ENCODE peak calls at places on chromosomes 12 and 14, in four cellular contexts. One of them, this sample, is unnamed.

GRCh38 chr14:92670177-92670576 is 78.2 kb downstream of the LGMN start:
- DNase-seq in A549: no peak
- DNase-seq in GM12878: no peak
- DNase-seq in IMR-90: peak; percentile 86
- DNase-seq in this sample: no peak

GRCh38 chr12:103780093-103780440 is 61.0 kb downstream of the NT5DC3 start:
- DNase-seq in A549: no peak
- DNase-seq in GM12878: no peak
- DNase-seq in IMR-90: peak; percentile 46
- DNase-seq in this sample: no peak

GRCh38 chr14:101472518-101472849 is 88.8 kb upstream of the DIO3 start:
- DNase-seq in A549: no peak
- DNase-seq in GM12878: no peak
- DNase-seq in IMR-90: no peak
- DNase-seq in this sample: no peak

GRCh38 chr12:4900327-4900726 is 9.4 kb upstream of the KCNA1 start:
- DNase-seq in A549: no peak
- DNase-seq in GM12878: no peak
- DNase-seq in IMR-90: peak; percentile 27
- DNase-seq in this sample: no peak

GRCh38 chr14:99731536-99732435 is 47.7 kb downstream of the CYP46A1 start:
- DNase-seq in A549: no peak
- DNase-seq in GM12878: no peak
- DNase-seq in IMR-90: no peak
- DNase-seq in this sample: no peak

GRCh38 chr14:104743461-104744380 is 9.2 kb upstream of the SIVA1 start:
- DNase-seq in A549: no peak
- DNase-seq in GM12878: no peak
- DNase-seq in IMR-90: peak; percentile 78
- DNase-seq in this sample: no peak

GRCh38 chr14:30874120-30874998 is at the start of gene COCH:
- DNase-seq in A549: peak; percentile 74
- DNase-seq in GM12878: no peak
- DNase-seq in IMR-90: no peak
- DNase-seq in this sample: peak; percentile 80

GRCh38 chr12:96140110-96140509 is 54.1 kb upstream of the ELK3 start:
- DNase-seq in A549: no peak
- DNase-seq in GM12878: no peak
- DNase-seq in IMR-90: peak; percentile 59
- DNase-seq in this sample: no peak

GRCh38 chr12:52212701-52213540 is 20.1 kb upstream of the KRT7 start:
- DNase-seq in A549: no peak
- DNase-seq in GM12878: no peak
- DNase-seq in IMR-90: no peak
- DNase-seq in this sample: no peak

GRCh38 chr12:76946451-76946850 is 67.6 kb upstream of the CSRP2 start:
- DNase-seq in A549: no peak
- DNase-seq in GM12878: no peak
- DNase-seq in IMR-90: no peak
- DNase-seq in this sample: no peak

GRCh38 chr12:25495336-25496097 is 57.6 kb downstream of the LMNTD1 start:
- DNase-seq in A549: no peak
- DNase-seq in GM12878: no peak
- DNase-seq in IMR-90: peak; percentile 89
- DNase-seq in this sample: no peak

GRCh38 chr12:49037111-49037946 is 18.8 kb upstream of the PRKAG1 start:
- DNase-seq in A549: no peak
- DNase-seq in GM12878: no peak
- DNase-seq in IMR-90: no peak
- DNase-seq in this sample: no peak

GRCh38 chr12:76176935-76177334 is 92.5 kb upstream of the NAP1L1 start:
- DNase-seq in A549: no peak
- DNase-seq in GM12878: no peak
- DNase-seq in IMR-90: peak; percentile 52
- DNase-seq in this sample: no peak

GRCh38 chr14:94395900-94396574 is 7.6 kb upstream of the SERPINA1 start:
- DNase-seq in A549: no peak
- DNase-seq in GM12878: no peak
- DNase-seq in IMR-90: no peak
- DNase-seq in this sample: no peak

GRCh38 chr14:61342486-61342885 is 21.1 kb downstream of the PRKCH start:
- DNase-seq in A549: no peak
- DNase-seq in GM12878: peak; percentile 67
- DNase-seq in IMR-90: no peak
- DNase-seq in this sample: no peak

GRCh38 chr14:76227450-76228050 is 75.8 kb downstream of the GPATCH2L start:
- DNase-seq in A549: no peak
- DNase-seq in GM12878: no peak
- DNase-seq in IMR-90: peak; percentile 90
- DNase-seq in this sample: no peak

GRCh38 chr14:24818054-24818822 is 184.2 kb upstream of the GZMB start:
- DNase-seq in A549: no peak
- DNase-seq in GM12878: no peak
- DNase-seq in IMR-90: no peak
- DNase-seq in this sample: no peak

GRCh38 chr12:40016960-40017359 is 88.9 kb downstream of the SLC2A13 start:
- DNase-seq in A549: peak; percentile 18
- DNase-seq in GM12878: no peak
- DNase-seq in IMR-90: peak; percentile 89
- DNase-seq in this sample: no peak

DNA sequence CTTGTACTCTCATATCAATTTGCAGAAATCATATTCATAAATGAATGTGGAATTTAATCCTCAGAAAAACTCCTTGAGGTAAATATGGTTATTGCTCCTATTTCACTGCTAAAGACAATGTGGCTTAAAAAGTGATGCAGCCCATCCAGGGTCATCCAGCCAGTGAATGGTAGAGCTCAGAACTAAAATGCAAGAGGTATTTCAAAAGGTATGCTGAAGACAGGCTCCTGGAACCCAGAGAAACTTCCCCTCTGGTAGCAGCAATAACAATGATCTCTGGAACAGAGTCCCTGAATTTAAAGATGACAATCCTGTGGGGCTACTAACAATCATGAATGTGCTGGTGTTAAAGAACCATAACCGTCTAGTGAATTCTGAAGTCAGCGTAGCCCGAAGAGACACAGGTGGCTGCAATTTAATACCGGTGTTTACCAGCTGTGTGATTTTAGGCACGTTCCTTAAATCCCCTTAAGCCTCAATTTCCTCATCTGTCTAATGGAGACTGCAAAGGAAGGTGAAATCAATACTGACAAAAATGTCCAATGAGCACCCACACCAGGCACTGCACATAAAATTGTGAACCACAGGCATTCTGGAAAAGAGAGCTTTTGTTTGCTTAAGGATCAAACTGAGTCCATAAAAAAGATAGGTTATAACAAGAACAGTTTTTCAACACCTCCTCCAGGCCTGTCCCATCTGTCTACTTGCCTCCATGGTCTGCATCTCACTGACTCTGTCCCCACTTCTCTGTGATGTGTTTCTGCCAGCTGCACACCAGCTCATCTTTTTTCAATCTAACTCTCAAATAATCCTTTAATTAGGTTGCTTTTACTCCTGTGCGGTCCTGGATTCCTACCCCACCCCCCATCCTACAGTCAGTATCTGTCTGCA is 10.5 kb downstream of the TM7SF3 start:
- DNase-seq in A549: no peak
- DNase-seq in GM12878: no peak
- DNase-seq in IMR-90: no peak
- DNase-seq in this sample: no peak
- TF ChIP-seq ELK1 in A549: no peak
- TF ChIP-seq ELK1 in GM12878: no peak
- TF ChIP-seq ELK1 in IMR-90: no peak
- TF ChIP-seq ELK1 in this sample: no peak

GRCh38 chr12:125406131-125406530 is 340.9 kb downstream of the AACS start:
- DNase-seq in A549: no peak
- DNase-seq in GM12878: peak; percentile 33
- DNase-seq in IMR-90: no peak
- DNase-seq in this sample: no peak
- TF ChIP-seq ELK1 in A549: no peak
- TF ChIP-seq ELK1 in GM12878: no peak
- TF ChIP-seq ELK1 in IMR-90: no peak
- TF ChIP-seq ELK1 in this sample: no peak

GRCh38 chr12:106459124-106459523 is 101.6 kb downstream of the POLR3B start:
- DNase-seq in A549: no peak
- DNase-seq in GM12878: no peak
- DNase-seq in IMR-90: no peak
- DNase-seq in this sample: no peak

GRCh38 chr12:106459534-106459933 is 102.0 kb downstream of the POLR3B start:
- DNase-seq in A549: no peak
- DNase-seq in GM12878: no peak
- DNase-seq in IMR-90: no peak
- DNase-seq in this sample: no peak

DNA sequence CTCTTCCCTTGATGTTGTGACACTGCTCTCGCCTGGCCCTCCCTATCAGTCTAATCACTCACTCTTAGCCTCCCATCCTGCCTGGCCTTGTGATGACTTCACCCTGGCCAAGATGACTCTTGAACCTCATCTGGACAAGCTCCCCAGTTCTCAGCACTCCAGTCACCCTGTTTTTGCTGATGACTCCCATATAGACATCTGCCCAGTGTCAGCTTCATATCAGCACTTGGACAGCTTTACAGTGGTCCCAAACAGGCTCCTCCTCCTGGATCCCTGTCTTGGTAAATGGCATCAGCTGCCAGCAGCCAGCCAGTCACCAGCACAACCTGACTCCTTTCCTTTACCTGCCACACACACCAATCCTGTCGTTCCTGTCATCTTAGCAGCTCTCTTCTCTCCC is 104.2 kb downstream of the POLR3B start:
- DNase-seq in A549: no peak
- DNase-seq in GM12878: no peak
- DNase-seq in IMR-90: no peak
- DNase-seq in this sample: no peak
- TF ChIP-seq ELK1 in A549: no peak
- TF ChIP-seq ELK1 in GM12878: no peak
- TF ChIP-seq ELK1 in IMR-90: no peak
- TF ChIP-seq ELK1 in this sample: no peak

GRCh38 chr14:80637726-80638619 is 303.6 kb downstream of the CEP128 start:
- DNase-seq in A549: no peak
- DNase-seq in GM12878: no peak
- DNase-seq in IMR-90: no peak
- DNase-seq in this sample: no peak
- TF ChIP-seq ELK1 in A549: no peak
- TF ChIP-seq ELK1 in GM12878: no peak
- TF ChIP-seq ELK1 in IMR-90: no peak
- TF ChIP-seq ELK1 in this sample: no peak